ENCODE peak calls at places on chromosomes 5 and 9, in six cellular contexts. U, T, W, N, Q and F are unnamed samples. For H3K4me1, the result is how much of the 10 kb centered on the place peaks cover.

GRCh38 chr9:89375181-89375760 is 57.0 kb downstream of the SECISBP2 start:
- DNase-seq in T (no peak), W (no peak), N (no peak), Q (peak), U (no peak), F (no peak)

GRCh38 chr5:24065786-24066185 is 558.4 kb downstream of the PRDM9 start:
- DNase-seq in U (no peak), N (no peak), Q (no peak), W (no peak), T (no peak), F (no peak)

GRCh38 chr9:96771124-96771523 is 6.8 kb downstream of the ZNF510 start:
- DNase-seq in T (no peak), W (no peak), N (no peak), U (no peak), Q (no peak), F (no peak)

GRCh38 chr5:82886911-82887310 is 190.3 kb downstream of the TMEM167A start:
- DNase-seq in T (peak), N (no peak), Q (no peak), U (no peak), W (no peak), F (no peak)

GRCh38 chr5:72383280-72384205 is 63.4 kb downstream of the PTCD2 start:
- DNase-seq in W (no peak), U (no peak), N (no peak), Q (no peak), T (peak), F (no peak)

GRCh38 chr5:112921031-112921832 is 795 bp downstream of the REEP5 start:
- DNase-seq in N (peak), U (peak), Q (peak), T (peak), W (peak), F (no peak)

GRCh38 chr5:141680751-141681201 is 1.3 kb downstream of the ARAP3 start:
- DNase-seq in T (peak), U (peak), N (no peak), W (peak), Q (no peak), F (peak)

GRCh38 chr5:106956901-106957300 is 713.8 kb downstream of the EFNA5 start:
- DNase-seq in W (no peak), Q (no peak), U (no peak), T (no peak), N (no peak), F (no peak)

GRCh38 chr5:150511641-150512367 is 3.9 kb downstream of the NDST1 start:
- DNase-seq in Q (peak), U (peak), W (peak), T (peak), N (peak), F (no peak)

GRCh38 chr9:3828495-3828894 is 302.7 kb upstream of the RFX3 start:
- DNase-seq in N (no peak), W (no peak), U (no peak), T (peak), Q (no peak), F (no peak)

GRCh38 chr5:36696059-36696673 is 89.8 kb downstream of the SLC1A3 start:
- DNase-seq in U (peak), N (peak), T (peak), W (peak), Q (peak), F (peak)

GRCh38 chr5:143865421-143865820 is 53.5 kb downstream of the HMHB1 start:
- DNase-seq in Q (no peak), T (no peak), U (peak), N (no peak), W (no peak), F (no peak)

GRCh38 chr9:28792736-28793135 is 1219.5 kb upstream of the C9orf72 start:
- DNase-seq in Q (no peak), W (no peak), N (no peak), T (no peak), U (no peak), F (no peak)

GRCh38 chr5:109743770-109744212 is 54.1 kb downstream of the MAN2A1 start:
- DNase-seq in N (no peak), Q (no peak), U (peak), W (peak), T (peak), F (no peak)

GRCh38 chr5:73028991-73029540 is 73.2 kb downstream of the FCHO2 start:
- DNase-seq in W (no peak), T (peak), N (no peak), Q (no peak), U (no peak), F (no peak)

GRCh38 chr5:141914797-141915196 is 8.9 kb upstream of the DELE1 start:
- DNase-seq in N (no peak), Q (no peak), U (no peak), T (no peak), W (no peak), F (no peak)

GRCh38 chr9:35749515-35750255 is 598 bp downstream of the RGP1 start:
- DNase-seq in N (no peak), W (peak), U (peak), T (no peak), Q (peak), F (no peak)

GRCh38 chr9:71037521-71037920 is 83.9 kb downstream of the TRPM3 start:
- DNase-seq in U (no peak), N (no peak), Q (no peak), T (no peak), W (no peak), F (no peak)

GRCh38 chr5:72817076-72817476 is 615 bp downstream of the TNPO1 start:
- DNase-seq in U (no peak), Q (peak), W (peak), N (peak), T (peak), F (peak)

GRCh38 chr5:134025786-134026185 is 21.0 kb upstream of the VDAC1 start:
- DNase-seq in T (no peak), U (no peak), W (no peak), Q (no peak), N (no peak), F (no peak)

GRCh38 chr9:129500166-129500862 is 120.6 kb downstream of the C9orf50 start:
- DNase-seq in N (peak), W (no peak), T (peak), Q (no peak), U (peak), F (no peak)

GRCh38 chr9:109817846-109818472 is 38.0 kb downstream of the PALM2AKAP2 start:
- DNase-seq in W (peak), U (peak), Q (peak), T (peak), N (no peak), F (peak)

GRCh38 chr9:135619599-135619886 is 19.8 kb downstream of the GLT6D1 start:
- DNase-seq in T (no peak), W (no peak), Q (no peak), U (no peak), N (no peak), F (no peak)

GRCh38 chr5:65721050-65721774 is 697 bp downstream of the SGTB start:
- DNase-seq in Q (peak), U (peak), N (peak), T (peak), W (peak), F (peak)

GRCh38 chr9:33498387-33498786 is 24.7 kb upstream of the NOL6 start:
- DNase-seq in W (no peak), Q (no peak), U (no peak), N (no peak), T (no peak), F (no peak)

GRCh38 chr9:74281674-74282073 is 215.5 kb upstream of the RORB start:
- DNase-seq in U (peak), Q (no peak), N (no peak), T (no peak), W (no peak), F (no peak)

GRCh38 chr5:74408150-74409043 is 232.1 kb downstream of the ENC1 start:
- DNase-seq in W (no peak), Q (peak), N (no peak), U (no peak), T (no peak), F (no peak)

GRCh38 chr5:171433952-171434676 is 14.7 kb downstream of the FGF18 start:
- DNase-seq in T (no peak), W (no peak), N (no peak), Q (no peak), U (no peak), F (no peak)

GRCh38 chr9:89444212-89444611 is 53.7 kb downstream of the SEMA4D start:
- DNase-seq in W (peak), N (no peak), T (no peak), U (no peak), Q (peak), F (no peak)

GRCh38 chr5:138696501-138696900 is 56.7 kb upstream of the CTNNA1 start:
- DNase-seq in W (no peak), T (peak), N (no peak), U (no peak), Q (no peak), F (no peak)

GRCh38 chr5:45568813-45569212 is 127.4 kb downstream of the HCN1 start:
- DNase-seq in N (no peak), U (no peak), Q (no peak), T (no peak), W (no peak), F (no peak)

GRCh38 chr9:23322392-23322791 is 503.6 kb downstream of the ELAVL2 start:
- DNase-seq in Q (no peak), U (peak), T (no peak), N (no peak), W (no peak), F (no peak)

DNA sequence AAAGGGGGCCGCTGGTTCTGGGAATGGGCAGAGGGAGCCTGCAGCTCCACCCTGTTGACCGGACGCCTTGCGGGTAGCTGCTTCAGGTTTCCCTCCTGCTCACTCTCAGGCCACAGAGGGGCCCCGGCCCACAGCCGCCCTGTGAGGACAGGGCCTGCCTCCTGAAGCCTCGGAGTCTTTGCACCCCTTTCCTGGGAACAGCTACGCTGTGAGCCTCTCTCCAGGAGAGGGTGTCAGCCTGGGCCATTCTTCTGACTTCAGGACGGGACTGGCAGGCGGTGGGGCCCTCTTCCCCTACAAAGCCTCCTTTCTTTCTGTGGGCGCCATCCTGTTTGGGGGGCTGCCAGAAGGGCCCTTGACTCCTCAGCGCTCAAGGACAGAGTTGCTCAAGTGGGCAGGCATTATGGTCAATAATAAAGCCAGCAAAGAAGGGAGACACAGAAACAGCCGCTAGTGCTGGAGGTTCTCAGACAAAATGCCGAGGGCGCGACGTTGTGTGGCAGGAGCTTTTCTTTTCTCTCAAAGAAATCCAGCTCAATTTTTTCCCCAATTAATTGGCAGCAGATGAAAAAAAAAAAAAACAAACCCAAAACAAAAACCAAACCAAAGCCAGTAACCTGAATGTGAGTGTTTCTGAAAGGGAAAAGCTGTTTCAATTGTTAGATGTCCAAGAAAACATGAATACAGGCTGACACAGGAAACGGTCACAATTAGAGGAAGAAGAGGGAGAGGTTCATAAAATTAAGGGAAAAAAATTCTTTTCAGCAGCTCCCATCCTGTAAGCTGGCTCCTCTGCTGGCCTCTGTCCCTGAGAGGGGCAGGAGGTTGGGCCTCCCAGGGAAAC is 12.8 kb upstream of the SLC25A51 start:
- DNase-seq in Q (no peak), T (no peak), W (peak), N (peak), U (no peak), F (no peak)
- H3K4me1 ChIP-seq in Q (under half), T (under half), W (under half), N (under half), U (under half), F (under half)

GRCh38 chr9:121732383-121732782 is 80.9 kb downstream of the DAB2IP start:
- DNase-seq in U (no peak), N (no peak), Q (no peak), T (no peak), W (no peak), F (no peak)
- H3K4me1 ChIP-seq in U (under half), N (under half), Q (under half), T (under half), W (half or more), F (half or more)

GRCh38 chr9:131702911-131703310 is 37.0 kb downstream of the RAPGEF1 start:
- DNase-seq in U (no peak), Q (no peak), T (no peak), N (no peak), W (no peak), F (no peak)

GRCh38 chr9:131701434-131701781 is 38.5 kb downstream of the RAPGEF1 start:
- DNase-seq in T (no peak), N (no peak), W (no peak), Q (no peak), U (no peak), F (no peak)

GRCh38 chr9:131700076-131700475 is 39.8 kb downstream of the RAPGEF1 start:
- DNase-seq in U (no peak), Q (no peak), W (no peak), T (no peak), N (no peak), F (no peak)

GRCh38 chr9:131701789-131702337 is 38.0 kb downstream of the RAPGEF1 start:
- DNase-seq in N (no peak), W (no peak), U (no peak), Q (no peak), T (peak), F (no peak)

DNA sequence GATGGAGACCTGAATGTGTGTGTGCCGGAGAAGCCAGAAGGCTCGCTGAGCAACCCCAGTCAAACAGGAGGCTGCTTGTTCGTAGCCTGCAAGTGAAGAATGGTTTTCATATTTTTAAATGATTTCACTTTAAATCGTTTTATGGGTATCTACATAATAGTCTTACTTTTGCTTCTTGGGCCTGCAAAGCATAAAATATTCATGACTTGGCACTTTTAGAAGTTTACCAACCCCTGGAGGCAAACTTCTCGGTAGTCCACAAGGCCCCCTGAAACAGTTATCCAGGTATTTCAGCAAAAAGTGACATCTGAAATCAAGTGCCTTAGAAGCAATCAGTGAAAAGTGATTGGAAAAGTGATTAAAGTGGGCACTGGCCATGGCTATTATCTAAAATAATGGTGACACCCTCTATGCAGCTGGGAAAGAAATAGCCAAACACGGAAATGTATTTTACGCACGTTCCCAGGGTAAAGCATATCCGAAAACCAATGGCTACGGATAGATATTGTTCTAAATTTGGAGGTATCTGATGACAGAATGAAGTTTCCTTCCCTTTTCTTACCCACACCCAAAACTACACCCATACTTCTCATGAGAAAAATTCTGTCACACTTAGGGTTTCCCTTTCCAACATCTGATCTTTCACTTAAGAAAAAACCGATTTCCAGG is 39.0 kb downstream of the RAPGEF1 start:
- DNase-seq in T (no peak), N (no peak), W (no peak), Q (no peak), U (no peak), F (no peak)
- H3K4me1 ChIP-seq in T (under half), N (under half), W (half or more), Q (under half), U (under half), F (half or more)

DNA sequence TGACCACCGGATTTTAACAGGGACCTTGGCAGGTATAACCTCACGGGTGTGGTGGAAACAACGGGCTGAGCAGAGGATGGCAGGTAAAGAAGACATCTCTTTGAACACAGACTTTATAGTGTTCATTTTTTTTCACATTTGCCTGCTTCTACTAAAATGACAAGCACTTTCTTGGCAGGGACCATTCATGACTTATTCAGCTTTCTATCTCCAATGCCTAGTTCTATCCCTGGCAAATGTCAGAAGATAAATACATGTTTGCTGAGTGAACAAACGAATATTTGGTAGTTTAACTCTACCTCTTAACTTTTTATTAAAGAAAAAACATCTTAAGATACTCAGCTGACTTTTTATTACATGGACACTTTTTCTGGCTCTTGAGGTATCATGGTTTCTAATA is 8.6 kb downstream of the ELL2 start:
- DNase-seq in N (no peak), W (no peak), U (no peak), T (no peak), Q (no peak), F (no peak)
- H3K4me1 ChIP-seq in N (under half), W (half or more), U (under half), T (under half), Q (under half), F (half or more)

DNA sequence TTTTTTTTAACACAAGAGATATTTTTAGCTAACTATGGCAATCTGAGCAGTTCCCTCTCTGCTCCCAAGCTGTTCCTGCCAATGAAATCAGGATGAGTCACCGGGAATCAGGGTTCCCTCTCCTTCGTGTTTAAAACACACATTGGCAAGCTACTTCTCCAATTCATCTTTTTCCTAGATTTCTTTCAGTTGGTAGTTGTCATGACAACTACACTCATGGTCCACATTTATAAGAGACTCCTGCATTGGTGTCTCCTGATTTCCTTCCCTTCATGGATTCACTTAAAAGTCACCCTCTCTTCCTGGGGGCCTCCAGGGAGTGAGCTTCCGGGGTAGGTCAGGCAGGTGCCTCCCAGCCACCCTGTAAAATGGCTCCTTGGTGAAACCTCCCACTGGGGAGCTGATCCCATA is 72.3 kb upstream of the NIPAL4 start:
- DNase-seq in Q (no peak), N (no peak), U (no peak), W (peak), T (peak), F (no peak)
- H3K4me1 ChIP-seq in Q (under half), N (under half), U (under half), W (under half), T (under half), F (under half)

DNA sequence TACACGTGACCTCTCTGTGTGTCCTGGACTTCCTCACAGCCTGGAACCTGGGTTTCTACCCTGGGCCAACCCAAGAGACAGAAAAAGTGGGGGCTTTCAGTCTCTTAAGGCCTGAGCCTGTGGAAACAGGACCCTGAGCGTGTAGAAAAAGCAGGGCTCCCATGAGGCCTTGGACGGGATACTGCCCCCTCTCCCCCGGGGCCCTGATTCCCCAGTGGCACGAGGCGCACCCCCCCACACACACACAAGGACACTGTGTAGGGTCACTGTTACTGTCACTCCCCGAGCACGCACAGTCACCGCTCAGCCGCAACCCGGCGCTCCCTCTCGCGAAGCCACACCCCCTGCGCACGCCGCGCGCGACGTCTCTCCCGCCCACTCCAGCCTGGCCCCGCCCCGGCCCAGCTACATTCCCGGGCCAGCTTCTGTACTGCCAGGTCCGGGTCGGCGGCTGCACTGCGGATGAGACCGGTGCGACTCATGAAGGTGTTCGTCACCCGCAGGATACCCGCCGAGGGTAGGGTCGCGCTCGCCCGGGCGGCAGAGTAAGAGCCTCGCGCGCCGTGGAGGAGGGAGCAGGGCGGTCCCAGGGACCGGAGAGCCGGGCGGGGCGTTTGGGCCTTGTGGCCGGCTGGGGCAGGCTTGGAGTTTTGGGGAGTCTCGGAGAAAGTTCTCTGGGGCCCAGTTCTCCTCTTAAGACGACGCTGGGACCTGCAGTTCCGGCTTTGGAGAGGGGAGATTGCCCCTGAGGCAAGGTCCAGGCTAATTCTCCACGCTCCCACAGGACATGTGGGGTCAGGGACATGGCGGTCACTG is at the start of gene GRHPR:
- DNase-seq in Q (peak), U (peak), N (peak), T (peak), W (peak), F (peak)
- H3K4me1 ChIP-seq in Q (under half), U (under half), N (under half), T (under half), W (under half), F (under half)